ENCODE peak calls at places on chromosome 18, in nine cellular contexts. Z, B, F, W, E, M, G, D and R are unnamed samples.

GRCh38 chr18:7609617-7610016 is 42.5 kb downstream of the PTPRM start:
- DNase-seq in Z (no peak), B (no peak), F (no peak), W (no peak), E (no peak), M (peak; percentile 8), G (peak; percentile 21), D (no peak), R (no peak)

GRCh38 chr18:76757343-76757742 is 65.0 kb upstream of the ZNF236 start:
- DNase-seq in Z (no peak), B (no peak), F (no peak), W (no peak), E (no peak), M (no peak), G (peak; percentile 46), D (peak; percentile 16), R (no peak)

GRCh38 chr18:48583568-48583967 is 44.7 kb downstream of the CTIF start:
- DNase-seq in Z (no peak), B (no peak), F (no peak), W (no peak), E (no peak), M (no peak), G (peak; percentile 6), D (no peak), R (no peak)

GRCh38 chr18:49563130-49563540 is 1.3 kb downstream of the LIPG start:
- DNase-seq in Z (peak; percentile 93), B (peak; percentile 70), F (peak; percentile 17), W (no peak), E (no peak), M (no peak), G (peak; percentile 42), D (no peak), R (no peak)

GRCh38 chr18:48018806-48019295 is 88.4 kb upstream of the SMAD2 start:
- DNase-seq in Z (peak; percentile 73), B (peak; percentile 4), F (no peak), W (no peak), E (no peak), M (no peak), G (no peak), D (no peak), R (no peak)

GRCh38 chr18:24846133-24846532 is 385.7 kb downstream of the HRH4 start:
- DNase-seq in Z (no peak), B (no peak), F (no peak), W (no peak), E (no peak), M (no peak), G (no peak), D (no peak), R (no peak)

GRCh38 chr18:13266208-13267100 is 47.9 kb downstream of the LDLRAD4 start:
- DNase-seq in Z (no peak), B (no peak), F (no peak), W (no peak), E (peak; percentile 40), M (no peak), G (peak; percentile 35), D (no peak), R (no peak)

GRCh38 chr18:484749-485464 is 15.6 kb downstream of the COLEC12 start:
- DNase-seq in Z (no peak), B (no peak), F (no peak), W (no peak), E (no peak), M (no peak), G (no peak), D (no peak), R (no peak)

GRCh38 chr18:42719221-42719620 is 396.3 kb downstream of the RIT2 start:
- DNase-seq in Z (peak; percentile 1), B (no peak), F (no peak), W (no peak), E (no peak), M (no peak), G (no peak), D (no peak), R (no peak)

GRCh38 chr18:25086876-25087275 is 265.1 kb downstream of the ZNF521 start:
- DNase-seq in Z (no peak), B (no peak), F (no peak), W (no peak), E (no peak), M (no peak), G (no peak), D (no peak), R (no peak)

GRCh38 chr18:10453885-10454772 is at the start of gene APCDD1:
- DNase-seq in Z (peak; percentile 9), B (no peak), F (peak; percentile 11), W (peak; percentile 83), E (no peak), M (peak; percentile 41), G (peak; percentile 55), D (peak; percentile 66), R (no peak)

GRCh38 chr18:45441110-45441842 is 174.0 kb upstream of the SLC14A2 start:
- DNase-seq in Z (peak; percentile 69), B (peak; percentile 46), F (no peak), W (peak; percentile 20), E (no peak), M (peak; percentile 9), G (peak; percentile 62), D (peak; percentile 43), R (no peak)

GRCh38 chr18:9095297-9096012 is 7.0 kb upstream of the NDUFV2 start:
- DNase-seq in Z (no peak), B (no peak), F (peak; percentile 30), W (peak; percentile 14), E (peak; percentile 38), M (no peak), G (no peak), D (no peak), R (no peak)

GRCh38 chr18:63096327-63096874 is 223.2 kb downstream of the BCL2 start:
- DNase-seq in Z (no peak), B (no peak), F (no peak), W (no peak), E (no peak), M (no peak), G (no peak), D (no peak), R (no peak)

GRCh38 chr18:13608791-13609552 is 117.4 kb downstream of the FAM210A start:
- DNase-seq in Z (no peak), B (no peak), F (no peak), W (no peak), E (no peak), M (no peak), G (no peak), D (no peak), R (no peak)

GRCh38 chr18:8610442-8610801 is 1.2 kb downstream of the RAB12 start:
- DNase-seq in Z (no peak), B (peak; percentile 18), F (peak; percentile 43), W (no peak), E (no peak), M (no peak), G (peak; percentile 63), D (no peak), R (no peak)

GRCh38 chr18:79866889-79867574 is 69.3 kb downstream of the KCNG2 start:
- DNase-seq in Z (peak; percentile 5), B (peak; percentile 71), F (no peak), W (no peak), E (no peak), M (no peak), G (peak; percentile 57), D (no peak), R (no peak)

GRCh38 chr18:48896875-48897511 is 53.8 kb downstream of the SMAD7 start:
- DNase-seq in Z (no peak), B (peak; percentile 24), F (peak; percentile 32), W (peak; percentile 61), E (no peak), M (no peak), G (peak; percentile 63), D (no peak), R (no peak)

GRCh38 chr18:75088622-75089211 is 120.2 kb downstream of the PTGR3 start:
- DNase-seq in Z (no peak), B (no peak), F (no peak), W (no peak), E (no peak), M (no peak), G (no peak), D (no peak), R (no peak)

GRCh38 chr18:79916546-79917350 is 34.7 kb downstream of the SLC66A2 start:
- DNase-seq in Z (no peak), B (no peak), F (no peak), W (no peak), E (no peak), M (no peak), G (no peak), D (no peak), R (no peak)

GRCh38 chr18:27057459-27058302 is 127.4 kb downstream of the CHST9 start:
- DNase-seq in Z (no peak), B (no peak), F (no peak), W (no peak), E (no peak), M (peak; percentile 95), G (no peak), D (no peak), R (no peak)

GRCh38 chr18:46950064-46950656 is 32.8 kb downstream of the KATNAL2 start:
- DNase-seq in Z (peak; percentile 19), B (peak; percentile 6), F (peak; percentile 29), W (no peak), E (no peak), M (peak; percentile 69), G (peak; percentile 44), D (peak; percentile 22), R (no peak)

GRCh38 chr18:56711706-56712445 is 60.7 kb downstream of the WDR7 start:
- DNase-seq in Z (no peak), B (no peak), F (no peak), W (no peak), E (no peak), M (no peak), G (peak; percentile 42), D (peak; percentile 4), R (no peak)

GRCh38 chr18:7117390-7118355 is at the start of gene LAMA1:
- DNase-seq in Z (peak; percentile 32), B (no peak), F (no peak), W (peak; percentile 50), E (no peak), M (no peak), G (peak; percentile 45), D (no peak), R (no peak)